ENCODE peak calls at places on chromosomes 12 and 14, in seven cellular contexts. One of them, this sample, is unnamed.
A peak's percentile ranks its signal among the peaks of the same experiment; 100 is the strongest.

GRCh38 chr12:120532701-120533238 is 1.4 kb upstream of the RNF10 start:
- DNase-seq in astrocyte: no peak
- DNase-seq in breast epithelium: no peak
- DNase-seq in ovary: no peak
- DNase-seq in A549: no peak
- DNase-seq in CD8-positive, alpha-beta T cell: no peak
- DNase-seq in left ventricle myocardium inferior: no peak
- DNase-seq in this sample: no peak

GRCh38 chr14:69259531-69260245 is at the start of gene GALNT16:
- DNase-seq in ovary: peak; percentile 53
- DNase-seq in astrocyte: peak; percentile 14
- DNase-seq in A549: peak; percentile 63
- DNase-seq in left ventricle myocardium inferior: peak; percentile 43
- DNase-seq in breast epithelium: no peak
- DNase-seq in CD8-positive, alpha-beta T cell: no peak
- DNase-seq in this sample: no peak

GRCh38 chr12:5921966-5922365 is 23.1 kb downstream of the ANO2 start:
- DNase-seq in breast epithelium: no peak
- DNase-seq in ovary: no peak
- DNase-seq in A549: no peak
- DNase-seq in CD8-positive, alpha-beta T cell: no peak
- DNase-seq in astrocyte: no peak
- DNase-seq in left ventricle myocardium inferior: no peak
- DNase-seq in this sample: no peak

GRCh38 chr12:89492883-89493282 is 31.7 kb downstream of the GALNT4 start:
- DNase-seq in left ventricle myocardium inferior: no peak
- DNase-seq in ovary: no peak
- DNase-seq in breast epithelium: no peak
- DNase-seq in A549: no peak
- DNase-seq in astrocyte: no peak
- DNase-seq in CD8-positive, alpha-beta T cell: no peak
- DNase-seq in this sample: no peak

GRCh38 chr12:130526813-130527212 is 189.1 kb downstream of the PIWIL1 start:
- DNase-seq in ovary: no peak
- DNase-seq in CD8-positive, alpha-beta T cell: no peak
- DNase-seq in left ventricle myocardium inferior: no peak
- DNase-seq in breast epithelium: no peak
- DNase-seq in A549: peak; percentile 19
- DNase-seq in astrocyte: no peak
- DNase-seq in this sample: peak; percentile 24

GRCh38 chr12:74849801-74850200 is 312.2 kb downstream of the ATXN7L3B start:
- DNase-seq in astrocyte: no peak
- DNase-seq in left ventricle myocardium inferior: no peak
- DNase-seq in CD8-positive, alpha-beta T cell: no peak
- DNase-seq in breast epithelium: no peak
- DNase-seq in A549: no peak
- DNase-seq in ovary: no peak
- DNase-seq in this sample: no peak

GRCh38 chr14:65966188-65966587 is 520.0 kb upstream of the CCDC196 start:
- DNase-seq in astrocyte: no peak
- DNase-seq in left ventricle myocardium inferior: no peak
- DNase-seq in breast epithelium: no peak
- DNase-seq in CD8-positive, alpha-beta T cell: no peak
- DNase-seq in A549: no peak
- DNase-seq in ovary: no peak
- DNase-seq in this sample: no peak

GRCh38 chr12:73421832-73422231 is 1115.8 kb upstream of the ATXN7L3B start:
- DNase-seq in A549: no peak
- DNase-seq in CD8-positive, alpha-beta T cell: no peak
- DNase-seq in left ventricle myocardium inferior: no peak
- DNase-seq in astrocyte: peak; percentile 4
- DNase-seq in breast epithelium: no peak
- DNase-seq in ovary: no peak
- DNase-seq in this sample: no peak

GRCh38 chr12:55865327-55865726 is 22.6 kb upstream of the MMP19 start:
- DNase-seq in left ventricle myocardium inferior: no peak
- DNase-seq in ovary: no peak
- DNase-seq in breast epithelium: no peak
- DNase-seq in astrocyte: no peak
- DNase-seq in A549: no peak
- DNase-seq in CD8-positive, alpha-beta T cell: no peak
- DNase-seq in this sample: no peak

GRCh38 chr12:50992814-50993213 is 33.4 kb downstream of the SLC11A2 start:
- DNase-seq in left ventricle myocardium inferior: peak; percentile 21
- DNase-seq in CD8-positive, alpha-beta T cell: no peak
- DNase-seq in breast epithelium: no peak
- DNase-seq in astrocyte: no peak
- DNase-seq in A549: no peak
- DNase-seq in ovary: no peak
- DNase-seq in this sample: peak; percentile 43

GRCh38 chr12:15208871-15209656 is 12.2 kb downstream of the RERG start:
- DNase-seq in ovary: no peak
- DNase-seq in CD8-positive, alpha-beta T cell: no peak
- DNase-seq in astrocyte: peak; percentile 59
- DNase-seq in breast epithelium: no peak
- DNase-seq in left ventricle myocardium inferior: no peak
- DNase-seq in A549: no peak
- DNase-seq in this sample: no peak

GRCh38 chr12:6090786-6091185 is 33.7 kb downstream of the VWF start:
- DNase-seq in CD8-positive, alpha-beta T cell: no peak
- DNase-seq in breast epithelium: no peak
- DNase-seq in left ventricle myocardium inferior: peak; percentile 35
- DNase-seq in A549: no peak
- DNase-seq in astrocyte: peak; percentile 58
- DNase-seq in ovary: no peak
- DNase-seq in this sample: no peak

GRCh38 chr12:105481906-105482305 is 151.4 kb downstream of the C12orf75 start:
- DNase-seq in A549: no peak
- DNase-seq in CD8-positive, alpha-beta T cell: no peak
- DNase-seq in ovary: no peak
- DNase-seq in left ventricle myocardium inferior: no peak
- DNase-seq in breast epithelium: no peak
- DNase-seq in astrocyte: peak; percentile 20
- DNase-seq in this sample: no peak

GRCh38 chr12:130461868-130462557 is 124.3 kb downstream of the PIWIL1 start:
- DNase-seq in A549: no peak
- DNase-seq in ovary: no peak
- DNase-seq in left ventricle myocardium inferior: no peak
- DNase-seq in breast epithelium: no peak
- DNase-seq in CD8-positive, alpha-beta T cell: no peak
- DNase-seq in astrocyte: no peak
- DNase-seq in this sample: no peak

GRCh38 chr14:54338696-54339317 is 58.0 kb upstream of the CDKN3 start:
- DNase-seq in astrocyte: peak; percentile 56
- DNase-seq in CD8-positive, alpha-beta T cell: no peak
- DNase-seq in breast epithelium: no peak
- DNase-seq in left ventricle myocardium inferior: no peak
- DNase-seq in ovary: no peak
- DNase-seq in A549: peak; percentile 18
- DNase-seq in this sample: peak; percentile 48

GRCh38 chr14:56208520-56208919 is 90.3 kb downstream of the PELI2 start:
- DNase-seq in A549: no peak
- DNase-seq in CD8-positive, alpha-beta T cell: no peak
- DNase-seq in astrocyte: no peak
- DNase-seq in ovary: no peak
- DNase-seq in breast epithelium: no peak
- DNase-seq in left ventricle myocardium inferior: no peak
- DNase-seq in this sample: no peak

GRCh38 chr12:16681196-16681595 is 75.2 kb upstream of the LMO3 start:
- DNase-seq in A549: no peak
- DNase-seq in left ventricle myocardium inferior: no peak
- DNase-seq in ovary: no peak
- DNase-seq in breast epithelium: no peak
- DNase-seq in CD8-positive, alpha-beta T cell: no peak
- DNase-seq in astrocyte: no peak
- DNase-seq in this sample: no peak

GRCh38 chr12:14099994-14100393 is 118.6 kb upstream of the GRIN2B start:
- DNase-seq in CD8-positive, alpha-beta T cell: no peak
- DNase-seq in left ventricle myocardium inferior: no peak
- DNase-seq in ovary: no peak
- DNase-seq in breast epithelium: no peak
- DNase-seq in astrocyte: no peak
- DNase-seq in A549: no peak
- DNase-seq in this sample: no peak

GRCh38 chr12:107027304-107028053 is 40.5 kb upstream of the MTERF2 start:
- DNase-seq in CD8-positive, alpha-beta T cell: no peak
- DNase-seq in left ventricle myocardium inferior: no peak
- DNase-seq in breast epithelium: peak; percentile 40
- DNase-seq in astrocyte: peak; percentile 96
- DNase-seq in A549: peak; percentile 60
- DNase-seq in ovary: no peak
- DNase-seq in this sample: peak; percentile 25

GRCh38 chr12:64665506-64665905 is 55.2 kb downstream of the RASSF3 start:
- DNase-seq in ovary: no peak
- DNase-seq in breast epithelium: no peak
- DNase-seq in A549: no peak
- DNase-seq in CD8-positive, alpha-beta T cell: peak; percentile 46
- DNase-seq in astrocyte: peak; percentile 18
- DNase-seq in left ventricle myocardium inferior: no peak
- DNase-seq in this sample: no peak

DNA sequence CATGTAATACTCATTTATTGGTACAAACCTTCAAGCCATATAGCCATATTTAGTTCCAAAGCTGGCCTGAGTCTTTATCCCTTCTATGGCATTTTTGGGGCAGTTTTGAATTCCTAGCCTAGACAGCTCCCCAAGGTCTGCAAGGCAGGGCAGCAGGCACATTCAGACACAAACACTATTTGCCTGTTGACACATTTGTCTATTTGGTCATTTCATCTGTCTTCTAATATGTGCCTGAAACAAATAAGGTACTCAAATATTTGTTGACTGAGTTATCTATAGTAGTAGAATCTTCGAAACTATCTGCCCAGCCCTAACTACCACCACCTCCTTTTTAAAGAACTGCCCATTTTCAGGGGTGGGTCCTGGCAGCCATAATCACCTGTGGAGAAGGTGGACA is 9.3 kb downstream of the PPM1H start:
- DNase-seq in astrocyte: no peak
- DNase-seq in ovary: no peak
- DNase-seq in breast epithelium: no peak
- DNase-seq in A549: no peak
- DNase-seq in left ventricle myocardium inferior: no peak
- DNase-seq in CD8-positive, alpha-beta T cell: no peak
- DNase-seq in this sample: no peak
- H3K4me1 ChIP-seq in astrocyte: no peaks in the 10 kb centered on the region
- H3K4me1 ChIP-seq in ovary: no peaks in the 10 kb centered on the region
- H3K4me1 ChIP-seq in breast epithelium: no peaks in the 10 kb centered on the region
- H3K4me1 ChIP-seq in A549: peaks cover 3% of the 10 kb centered on the region
- H3K4me1 ChIP-seq in left ventricle myocardium inferior: peaks cover 4% of the 10 kb centered on the region
- H3K4me1 ChIP-seq in CD8-positive, alpha-beta T cell: no peaks in the 10 kb centered on the region
- H3K4me1 ChIP-seq in this sample: no peaks in the 10 kb centered on the region

GRCh38 chr14:104680806-104681688 is 8.4 kb upstream of the INF2 start:
- DNase-seq in CD8-positive, alpha-beta T cell: no peak
- DNase-seq in A549: peak; percentile 87
- DNase-seq in breast epithelium: peak; percentile 68
- DNase-seq in left ventricle myocardium inferior: peak; percentile 49
- DNase-seq in astrocyte: peak; percentile 80
- DNase-seq in ovary: peak; percentile 37
- DNase-seq in this sample: peak; percentile 64
- H3K4me3 ChIP-seq in CD8-positive, alpha-beta T cell: no peak overlapping the region
- H3K4me3 ChIP-seq in A549: peak overlapping the region; percentile 38
- H3K4me3 ChIP-seq in breast epithelium: peak overlapping the region; percentile 28
- H3K4me3 ChIP-seq in left ventricle myocardium inferior: peak overlapping the region; percentile 50
- H3K4me3 ChIP-seq in astrocyte: no peak overlapping the region
- H3K4me3 ChIP-seq in ovary: no peak overlapping the region
- H3K4me3 ChIP-seq in this sample: peak overlapping the region; percentile 26

DNA sequence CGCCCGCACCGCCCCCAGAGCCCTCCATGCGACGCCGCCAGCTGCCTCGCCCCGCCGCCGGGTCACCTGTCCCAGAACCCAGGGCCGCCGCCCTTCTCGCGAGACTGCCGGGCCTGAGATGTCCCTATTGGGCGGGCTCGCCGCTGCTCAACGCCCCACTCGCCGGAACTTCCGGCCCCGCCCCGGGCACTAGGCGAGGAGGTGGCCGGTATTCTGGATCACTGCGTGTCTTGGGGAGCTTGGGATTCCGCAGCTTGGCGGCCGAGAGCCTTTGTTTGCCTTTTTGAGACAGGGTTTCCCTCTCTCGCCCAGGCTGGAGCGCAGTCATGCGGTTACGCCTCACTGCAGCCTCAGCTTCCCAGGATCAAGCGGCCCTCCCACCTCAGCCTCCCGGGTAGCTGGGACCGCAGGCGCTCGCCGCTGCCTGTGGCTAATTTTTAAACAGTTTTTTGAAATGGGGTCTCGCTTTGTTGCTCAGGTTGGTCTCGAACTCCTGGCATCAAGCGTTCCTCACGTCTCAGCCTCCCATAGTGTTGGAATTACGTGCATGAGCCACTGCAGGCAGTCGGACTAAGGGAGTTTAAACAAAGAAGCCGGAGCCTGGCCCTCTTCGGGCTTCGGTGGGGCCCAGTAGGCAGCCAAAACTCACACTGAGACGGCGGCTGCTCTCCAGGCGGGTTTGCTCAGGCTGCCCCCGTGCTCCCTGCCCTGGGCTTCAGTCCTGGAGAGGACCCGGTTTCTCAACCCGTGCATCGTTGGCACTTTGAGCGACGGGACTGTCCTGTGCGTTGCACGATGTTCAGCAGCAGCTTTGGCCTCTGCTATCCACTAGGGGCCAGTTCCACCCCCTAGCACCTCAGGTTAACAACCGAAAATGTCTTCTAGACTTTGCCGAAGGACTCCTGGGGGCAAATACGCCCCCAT is at the start of gene SLC15A4:
- DNase-seq in breast epithelium: peak; percentile 94
- DNase-seq in ovary: peak; percentile 97
- DNase-seq in A549: peak; percentile 98
- DNase-seq in left ventricle myocardium inferior: peak; percentile 98
- DNase-seq in astrocyte: peak; percentile 82
- DNase-seq in CD8-positive, alpha-beta T cell: peak; percentile 90
- DNase-seq in this sample: peak; percentile 95
- TF ChIP-seq CTCF in breast epithelium: no peak
- TF ChIP-seq CTCF in ovary: no peak
- TF ChIP-seq CTCF in A549: no peak
- TF ChIP-seq CTCF in left ventricle myocardium inferior: peak; percentile 23
- TF ChIP-seq CTCF in astrocyte: no peak
- TF ChIP-seq CTCF in CD8-positive, alpha-beta T cell: no peak
- TF ChIP-seq CTCF in this sample: no peak

GRCh38 chr14:31268216-31268615 is 60.6 kb upstream of the HECTD1 start:
- DNase-seq in breast epithelium: no peak
- DNase-seq in left ventricle myocardium inferior: no peak
- DNase-seq in A549: no peak
- DNase-seq in ovary: no peak
- DNase-seq in astrocyte: no peak
- DNase-seq in CD8-positive, alpha-beta T cell: no peak
- DNase-seq in this sample: no peak

GRCh38 chr14:31265701-31266398 is 58.3 kb upstream of the HECTD1 start:
- DNase-seq in left ventricle myocardium inferior: no peak
- DNase-seq in astrocyte: peak; percentile 51
- DNase-seq in ovary: no peak
- DNase-seq in CD8-positive, alpha-beta T cell: no peak
- DNase-seq in breast epithelium: no peak
- DNase-seq in A549: no peak
- DNase-seq in this sample: no peak

GRCh38 chr14:31269599-31270195 is 62.1 kb upstream of the HECTD1 start:
- DNase-seq in A549: no peak
- DNase-seq in CD8-positive, alpha-beta T cell: no peak
- DNase-seq in ovary: no peak
- DNase-seq in astrocyte: peak; percentile 23
- DNase-seq in breast epithelium: no peak
- DNase-seq in left ventricle myocardium inferior: no peak
- DNase-seq in this sample: no peak

GRCh38 chr14:31263485-31264133 is 56.0 kb upstream of the HECTD1 start:
- DNase-seq in ovary: peak; percentile 44
- DNase-seq in CD8-positive, alpha-beta T cell: no peak
- DNase-seq in astrocyte: peak; percentile 100
- DNase-seq in breast epithelium: peak; percentile 45
- DNase-seq in A549: peak; percentile 57
- DNase-seq in left ventricle myocardium inferior: no peak
- DNase-seq in this sample: no peak

GRCh38 chr14:31266437-31267331 is 59.1 kb upstream of the HECTD1 start:
- DNase-seq in A549: no peak
- DNase-seq in astrocyte: no peak
- DNase-seq in ovary: no peak
- DNase-seq in left ventricle myocardium inferior: no peak
- DNase-seq in CD8-positive, alpha-beta T cell: no peak
- DNase-seq in breast epithelium: no peak
- DNase-seq in this sample: no peak
- H3K4me1 ChIP-seq in A549: peaks cover 30% of the 10 kb centered on the region
- H3K4me1 ChIP-seq in astrocyte: peaks cover 21% of the 10 kb centered on the region
- H3K4me1 ChIP-seq in ovary: peaks cover 3% of the 10 kb centered on the region
- H3K4me1 ChIP-seq in left ventricle myocardium inferior: peaks cover 27% of the 10 kb centered on the region
- H3K4me1 ChIP-seq in CD8-positive, alpha-beta T cell: no peaks in the 10 kb centered on the region
- H3K4me1 ChIP-seq in breast epithelium: peaks cover 8% of the 10 kb centered on the region
- H3K4me1 ChIP-seq in this sample: peaks cover 2% of the 10 kb centered on the region

This sample was measured in A673.